ENCODE peak calls at places on chromosomes 12 and 14, in nine cellular contexts. M, C, R, H, B, K, I, Z and Q are unnamed samples.
A peak's percentile ranks its signal among the peaks of the same experiment; 100 is the strongest.

GRCh38 chr14:87250992-87251391 is 742.0 kb downstream of the GALC start:
- DNase-seq in R (no peak), M (no peak), I (peak; percentile 31), H (no peak), K (no peak), Z (peak; percentile 30), C (no peak), B (no peak), Q (no peak)

GRCh38 chr12:93526786-93527428 is 45.6 kb upstream of the SOCS2 start:
- DNase-seq in I (no peak), B (peak; percentile 64), H (peak; percentile 91), R (no peak), C (no peak), Z (no peak), K (no peak), M (peak; percentile 87), Q (no peak)

GRCh38 chr12:41515953-41516352 is 327.8 kb downstream of the PDZRN4 start:
- DNase-seq in B (no peak), H (no peak), R (no peak), M (no peak), K (no peak), I (no peak), C (no peak), Z (no peak), Q (no peak)

GRCh38 chr12:12992418-12993175 is 7.5 kb downstream of the HEBP1 start:
- DNase-seq in I (no peak), Z (no peak), K (no peak), H (peak; percentile 90), M (peak; percentile 94), R (peak; percentile 47), B (peak; percentile 80), C (peak; percentile 22), Q (peak; percentile 48)

GRCh38 chr12:1839464-1839863 is 19.1 kb downstream of the LRTM2 start:
- DNase-seq in M (no peak), H (no peak), R (no peak), I (no peak), K (no peak), B (no peak), C (no peak), Z (no peak), Q (no peak)

GRCh38 chr12:8081228-8081920 is 700 bp upstream of the NECAP1 start:
- DNase-seq in I (no peak), C (peak; percentile 33), H (peak; percentile 8), K (no peak), Z (no peak), M (peak; percentile 13), B (no peak), R (no peak), Q (no peak)

GRCh38 chr12:25287610-25288009 is 36.9 kb upstream of the KRAS start:
- DNase-seq in K (no peak), C (no peak), R (no peak), I (no peak), Z (no peak), B (no peak), H (no peak), M (no peak), Q (no peak)

GRCh38 chr12:56645717-56646446 is at the start of gene ATP5F1B:
- DNase-seq in M (peak; percentile 100), K (peak; percentile 99), I (peak; percentile 96), C (peak; percentile 98), Z (peak; percentile 99), H (peak; percentile 100), B (peak; percentile 97), R (peak; percentile 99), Q (peak; percentile 97)

GRCh38 chr12:26122681-26123481 is 2.0 kb downstream of the BHLHE41 start:
- DNase-seq in H (peak; percentile 79), Z (no peak), C (peak; percentile 80), R (peak; percentile 53), M (peak; percentile 86), B (peak; percentile 62), I (no peak), K (peak; percentile 34), Q (peak; percentile 69)

GRCh38 chr14:89399157-89399556 is 17.9 kb downstream of the FOXN3 start:
- DNase-seq in Z (no peak), I (no peak), R (no peak), C (no peak), B (no peak), K (no peak), M (no peak), H (no peak), Q (no peak)

GRCh38 chr12:115060477-115061168 is 376.6 kb upstream of the TBX3 start:
- DNase-seq in B (no peak), C (no peak), K (no peak), H (no peak), Z (no peak), M (no peak), R (no peak), I (no peak), Q (no peak)